ENCODE peak calls at places on chromosomes 5 and 9, in nine cellular contexts. N is WERI-Rb-1, W is BJ, G is PC-3, D is breast epithelium, V is psoas muscle, K is heart left ventricle, C is heart right ventricle, S is AG10803. T is an unnamed sample.

GRCh38 chr5:52989781-52990530 is 804 bp downstream of the ITGA2 start:
- DNase-seq in N (peak), W (no peak), G (peak), D (no peak), V (peak), K (peak), C (peak), S (peak), T (peak)

GRCh38 chr5:71576241-71576640 is 10.9 kb upstream of the MCCC2 start:
- DNase-seq in N (no peak), W (no peak), G (no peak), D (no peak), V (no peak), K (no peak), C (no peak), S (no peak), T (no peak)

GRCh38 chr9:69946800-69947437 is 96.7 kb upstream of the MAMDC2 start:
- DNase-seq in N (no peak), W (peak), G (peak), D (no peak), V (no peak), K (no peak), C (no peak), S (peak), T (no peak)

GRCh38 chr5:43043400-43043756 is 3.3 kb upstream of the ANXA2R start:
- DNase-seq in N (no peak), W (no peak), G (no peak), D (no peak), V (no peak), K (no peak), C (no peak), S (no peak), T (no peak)

GRCh38 chr9:136049451-136050265 is 45.4 kb downstream of the NACC2 start:
- DNase-seq in N (no peak), W (no peak), G (no peak), D (no peak), V (no peak), K (no peak), C (no peak), S (no peak), T (no peak)

GRCh38 chr9:124248992-124249391 is 8.8 kb upstream of the NEK6 start:
- DNase-seq in N (no peak), W (no peak), G (no peak), D (peak), V (no peak), K (no peak), C (no peak), S (peak), T (no peak)

GRCh38 chr5:133531634-133532033 is 80.7 kb downstream of the FSTL4 start:
- DNase-seq in N (no peak), W (no peak), G (no peak), D (no peak), V (no peak), K (peak), C (no peak), S (peak), T (no peak)

GRCh38 chr5:123209163-123210013 is 120.3 kb downstream of the PRDM6 start:
- DNase-seq in N (no peak), W (peak), G (peak), D (no peak), V (no peak), K (no peak), C (no peak), S (peak), T (no peak)

GRCh38 chr9:134191455-134192209 is 27.3 kb upstream of the RNU6ATAC start:
- DNase-seq in N (no peak), W (no peak), G (no peak), D (no peak), V (peak), K (peak), C (no peak), S (no peak), T (no peak)

GRCh38 chr9:33798545-33798944 is 3.2 kb downstream of the PRSS3 start:
- DNase-seq in N (no peak), W (no peak), G (no peak), D (no peak), V (no peak), K (no peak), C (no peak), S (no peak), T (no peak)

GRCh38 chr9:135925496-135926133 is 18.3 kb upstream of the CAMSAP1 start:
- DNase-seq in N (no peak), W (no peak), G (no peak), D (no peak), V (no peak), K (no peak), C (no peak), S (no peak), T (no peak)

DNA sequence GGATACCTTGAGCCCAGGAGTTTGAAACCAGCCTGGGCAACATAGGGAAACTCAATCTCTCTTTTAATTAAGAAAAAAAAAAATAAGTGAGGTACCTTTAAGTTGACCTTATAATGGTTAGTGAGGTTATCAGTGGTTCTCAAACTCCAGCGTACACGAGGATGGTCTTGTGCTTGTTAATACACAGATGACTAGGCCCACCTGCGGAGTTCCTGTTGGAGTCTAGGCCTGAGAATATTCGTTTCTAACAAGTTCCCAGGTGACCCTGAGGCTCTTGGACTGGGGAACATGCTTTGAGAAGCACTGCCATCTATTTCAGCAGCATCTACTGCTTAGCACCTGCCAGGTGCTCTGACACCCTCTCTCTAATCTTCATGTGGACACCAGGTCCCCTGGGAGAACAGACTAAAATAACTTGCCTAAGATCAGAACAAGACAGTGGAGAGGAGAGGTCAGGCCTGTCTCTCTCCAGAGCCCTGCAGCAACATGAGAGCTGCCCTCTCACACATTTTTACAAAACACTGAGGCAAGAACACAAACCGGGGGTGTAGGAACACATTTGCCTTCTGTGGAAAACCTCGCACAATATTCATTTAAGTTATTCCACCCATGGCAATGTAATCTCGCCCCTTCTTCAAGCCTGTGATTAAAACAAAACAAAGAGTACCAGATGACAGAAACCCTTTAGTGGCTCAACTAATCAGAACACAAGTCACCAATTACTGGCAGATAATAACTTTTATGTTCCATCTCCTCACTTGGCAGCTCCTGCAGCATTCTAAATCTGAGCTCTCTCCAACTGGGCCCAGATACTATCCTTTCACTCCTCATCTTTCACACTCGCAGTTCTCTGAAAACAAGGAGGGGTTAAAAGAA is 24.5 kb downstream of the TLE1 start:
- DNase-seq in N (no peak), W (no peak), G (no peak), D (no peak), V (no peak), K (no peak), C (no peak), S (no peak), T (no peak)
- H3K4me3 ChIP-seq in N (no peak), W (no peak), G (no peak), D (no peak), V (peak), K (no peak), C (peak), S (no peak), T (no peak)

GRCh38 chr9:114446036-114446435 is 58.3 kb upstream of the AKNA start:
- DNase-seq in N (no peak), W (peak), G (peak), D (no peak), V (no peak), K (no peak), C (no peak), S (peak), T (no peak)
- H3K4me3 ChIP-seq in N (no peak), W (no peak), G (no peak), D (no peak), V (no peak), K (no peak), C (no peak), S (no peak), T (no peak)

GRCh38 chr5:76590027-76590426 is 33.2 kb downstream of the F2RL2 start:
- DNase-seq in N (no peak), W (no peak), G (no peak), D (no peak), V (no peak), K (no peak), C (no peak), S (no peak), T (no peak)

GRCh38 chr5:76595755-76596481 is 27.3 kb downstream of the F2RL2 start:
- DNase-seq in N (no peak), W (no peak), G (no peak), D (no peak), V (no peak), K (no peak), C (no peak), S (no peak), T (no peak)

GRCh38 chr5:76591366-76591765 is 31.8 kb downstream of the F2RL2 start:
- DNase-seq in N (no peak), W (no peak), G (no peak), D (no peak), V (no peak), K (no peak), C (no peak), S (no peak), T (no peak)

DNA sequence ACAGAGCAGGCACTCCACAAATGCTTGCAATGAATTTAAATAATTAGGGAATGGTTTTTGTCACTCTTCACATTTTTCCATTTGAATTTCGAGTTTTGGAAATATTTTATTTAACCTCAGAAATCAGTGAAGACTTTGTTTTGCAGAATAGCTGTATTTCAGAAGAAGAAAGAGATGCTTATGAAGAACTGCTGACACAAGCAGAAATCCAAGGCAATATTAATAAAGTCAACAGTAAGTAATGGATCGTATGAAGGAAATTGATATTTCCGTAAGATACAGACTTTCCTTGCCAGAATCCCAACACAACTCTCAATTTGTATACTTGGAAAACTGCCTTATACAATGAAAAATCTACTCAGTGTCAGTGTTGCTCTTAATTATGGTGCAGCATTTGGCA is 30.5 kb downstream of the F2RL2 start:
- DNase-seq in N (no peak), W (no peak), G (no peak), D (no peak), V (no peak), K (no peak), C (no peak), S (no peak), T (no peak)
- H3K4me3 ChIP-seq in N (no peak), W (no peak), G (no peak), D (no peak), V (no peak), K (no peak), C (no peak), S (no peak), T (no peak)

DNA sequence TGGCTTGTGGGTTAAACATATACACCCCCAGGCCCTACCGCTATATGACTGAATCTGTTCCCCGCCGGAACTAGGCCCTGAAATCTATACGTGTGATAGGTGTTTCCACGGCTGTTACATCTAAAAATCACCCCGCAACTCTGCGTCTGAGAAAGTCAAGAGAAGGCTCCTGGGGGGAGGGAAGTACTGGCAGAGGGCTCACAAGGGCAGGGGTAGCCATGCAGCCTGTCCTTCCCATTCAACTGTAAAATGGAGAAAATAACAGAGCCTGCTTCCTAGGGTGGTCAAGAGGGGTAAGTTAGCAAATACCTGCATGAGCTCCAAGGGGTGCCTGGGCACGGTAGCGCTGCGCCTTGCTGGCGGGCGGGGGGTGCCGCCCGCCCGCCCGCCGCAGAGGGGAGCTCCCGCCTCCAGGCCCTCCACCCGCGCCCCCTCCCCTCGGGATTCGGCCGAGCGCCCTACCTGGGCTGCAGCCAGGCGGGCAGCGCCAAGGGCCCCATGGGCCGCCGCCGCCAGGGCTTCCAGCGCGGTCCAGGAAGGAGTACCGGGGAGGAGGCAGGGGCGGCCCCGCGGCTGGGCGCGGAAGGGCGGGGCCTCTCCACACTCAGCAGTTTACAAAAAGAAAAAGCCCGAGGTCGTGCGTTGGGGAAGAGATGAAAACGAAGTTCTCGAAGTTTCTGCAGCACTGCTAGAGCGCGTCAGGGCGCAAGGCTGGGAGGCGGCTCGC is at the start of gene HACD4:
- DNase-seq in N (no peak), W (no peak), G (no peak), D (no peak), V (peak), K (peak), C (peak), S (peak), T (no peak)
- H3K4me3 ChIP-seq in N (no peak), W (peak), G (no peak), D (peak), V (peak), K (peak), C (peak), S (peak), T (peak)

DNA sequence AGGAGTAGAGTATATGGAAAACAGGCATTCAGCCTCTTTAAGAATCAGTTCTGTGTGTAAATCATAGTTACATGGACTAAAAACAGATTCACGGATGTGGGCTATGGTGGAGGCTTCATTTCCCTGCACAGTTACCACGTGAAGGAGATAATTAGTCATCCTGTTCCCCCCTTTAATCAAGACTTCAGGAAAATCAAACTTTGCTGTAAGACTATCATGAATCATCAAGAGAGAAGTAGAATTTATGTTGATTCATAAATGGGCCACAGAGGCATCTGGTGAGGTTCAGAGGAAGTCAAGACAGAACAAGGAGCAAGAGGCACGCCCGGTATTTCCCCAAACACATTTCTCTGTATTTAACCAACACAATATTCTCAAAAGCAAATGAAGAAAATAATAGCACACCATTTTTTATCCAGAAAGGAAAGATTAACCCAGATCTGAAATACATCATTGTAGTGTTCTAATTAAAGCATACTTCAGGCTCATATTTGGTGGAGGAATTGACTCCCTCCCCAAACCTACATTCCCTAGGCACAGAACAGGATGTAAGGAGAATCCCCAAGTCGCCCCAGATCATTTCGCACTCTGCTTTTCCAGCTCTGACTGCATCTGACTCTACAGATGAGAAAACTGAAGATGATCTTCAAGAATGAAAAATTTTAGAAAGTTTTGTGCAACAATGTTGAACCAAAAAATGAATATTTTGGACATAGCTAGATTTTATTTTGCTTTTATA is 175.8 kb upstream of the GAS1 start:
- DNase-seq in N (no peak), W (peak), G (no peak), D (no peak), V (no peak), K (no peak), C (no peak), S (peak), T (no peak)
- H3K4me3 ChIP-seq in N (no peak), W (no peak), G (no peak), D (no peak), V (no peak), K (no peak), C (no peak), S (no peak), T (no peak)

GRCh38 chr5:141031006-141031405 is 20.2 kb upstream of the PCDHB1 start:
- DNase-seq in N (no peak), W (no peak), G (no peak), D (no peak), V (no peak), K (no peak), C (no peak), S (no peak), T (no peak)
- H3K4me3 ChIP-seq in N (no peak), W (no peak), G (no peak), D (no peak), V (no peak), K (no peak), C (no peak), S (no peak), T (no peak)

DNA sequence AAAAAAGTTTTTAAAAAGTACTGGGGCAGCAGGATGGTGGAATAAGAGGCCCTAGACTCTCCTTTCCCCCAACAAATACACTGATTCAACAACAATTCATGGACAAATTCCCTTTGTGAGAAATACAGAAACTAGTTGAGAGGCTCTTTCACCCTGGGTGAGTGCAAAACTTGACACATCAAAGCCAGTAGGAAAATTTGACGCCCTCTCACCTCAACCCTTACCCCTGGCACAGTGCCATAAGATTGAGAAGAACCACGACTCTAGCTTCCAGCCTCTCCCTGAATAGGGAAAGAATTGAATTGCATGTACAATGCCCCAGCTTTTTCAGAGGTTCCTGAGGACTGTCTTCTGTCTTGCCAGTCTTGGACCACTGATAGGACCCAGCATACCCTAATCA is 12.3 kb downstream of the KIF4B start:
- DNase-seq in N (no peak), W (no peak), G (no peak), D (no peak), V (no peak), K (no peak), C (no peak), S (no peak), T (no peak)
- H3K4me3 ChIP-seq in N (no peak), W (no peak), G (no peak), D (no peak), V (no peak), K (no peak), C (no peak), S (no peak), T (no peak)

GRCh38 chr9:14106699-14107098 is 207.2 kb downstream of the NFIB start:
- DNase-seq in N (no peak), W (no peak), G (no peak), D (no peak), V (no peak), K (no peak), C (no peak), S (no peak), T (no peak)

GRCh38 chr9:14107495-14107894 is 206.4 kb downstream of the NFIB start:
- DNase-seq in N (no peak), W (no peak), G (no peak), D (no peak), V (no peak), K (no peak), C (no peak), S (no peak), T (peak)

GRCh38 chr9:14104501-14104900 is 209.4 kb downstream of the NFIB start:
- DNase-seq in N (no peak), W (no peak), G (no peak), D (no peak), V (no peak), K (no peak), C (no peak), S (no peak), T (no peak)

GRCh38 chr9:14099737-14100136 is 214.2 kb downstream of the NFIB start:
- DNase-seq in N (no peak), W (no peak), G (no peak), D (no peak), V (no peak), K (no peak), C (no peak), S (no peak), T (no peak)

GRCh38 chr9:14103115-14103514 is 210.8 kb downstream of the NFIB start:
- DNase-seq in N (no peak), W (no peak), G (no peak), D (no peak), V (no peak), K (no peak), C (no peak), S (peak), T (no peak)
- H3K4me3 ChIP-seq in N (no peak), W (no peak), G (no peak), D (no peak), V (no peak), K (peak), C (no peak), S (no peak), T (no peak)

DNA sequence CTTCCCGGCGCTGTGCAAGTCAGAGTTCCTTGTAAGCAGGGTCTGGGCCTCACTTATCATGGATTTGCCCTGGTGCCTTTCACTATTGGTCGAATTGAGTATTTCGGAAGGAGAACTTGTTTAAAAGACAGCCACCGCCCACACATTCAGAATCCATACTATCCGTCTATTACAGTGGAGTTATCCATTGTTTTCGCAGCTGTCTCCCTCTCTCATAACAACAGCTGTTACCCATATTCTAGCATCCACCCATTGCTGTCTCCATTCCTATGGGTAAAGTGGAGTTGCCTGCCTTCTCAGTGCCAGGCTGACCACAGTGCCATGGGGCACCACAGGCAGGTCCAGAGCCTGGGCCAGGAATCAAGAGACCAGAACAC is 20.2 kb downstream of the FAXDC2 start:
- DNase-seq in N (no peak), W (no peak), G (no peak), D (no peak), V (no peak), K (no peak), C (no peak), S (no peak), T (no peak)
- H3K4me3 ChIP-seq in N (no peak), W (no peak), G (no peak), D (no peak), V (no peak), K (no peak), C (no peak), S (no peak), T (no peak)

GRCh38 chr5:44388504-44389409 is 463 bp downstream of the FGF10 start:
- DNase-seq in N (no peak), W (no peak), G (no peak), D (no peak), V (peak), K (peak), C (peak), S (peak), T (no peak)
- H3K4me3 ChIP-seq in N (peak), W (peak), G (peak), D (peak), V (peak), K (peak), C (peak), S (peak), T (peak)